ENCODE peak calls at places on chromosomes 16 and 17, in nine cellular contexts. G is posterior cingulate gyrus, M is psoas muscle, V is NCI-H1436 treated with DMSO at 0.1 percent for 48 hours, B is NCI-H748 treated with DMSO at 0.1 percent for 48 hours, J is GM04503, R is NCI-H226, I is left kidney, H is breast epithelium. D is an unnamed sample.

GRCh38 chr17:76336756-76337412 is 16.8 kb downstream of the PRPSAP1 start:
- DNase-seq in V (no peak), J (no peak), M (no peak), B (no peak), I (no peak), R (no peak), H (no peak), G (no peak), D (no peak)

GRCh38 chr17:40063915-40064531 is 1.3 kb downstream of the THRA start:
- DNase-seq in V (no peak), M (no peak), B (peak), H (no peak), G (no peak), I (no peak), R (no peak), J (no peak), D (no peak)

GRCh38 chr17:30290696-30291570 is 811 bp downstream of the BLMH start:
- DNase-seq in H (no peak), V (no peak), I (peak), J (no peak), B (peak), M (peak), R (no peak), G (peak), D (peak)

GRCh38 chr16:2350500-2350899 is 10.0 kb upstream of the ABCA3 start:
- DNase-seq in R (peak), H (no peak), G (no peak), M (no peak), V (no peak), I (no peak), J (no peak), B (no peak), D (no peak)

GRCh38 chr16:84650062-84650991 is 2.0 kb downstream of the KLHL36 start:
- DNase-seq in I (no peak), V (no peak), J (peak), H (no peak), G (no peak), R (no peak), M (no peak), B (no peak), D (no peak)

GRCh38 chr17:75011788-75012319 is 616 bp upstream of the MRPL58 start:
- DNase-seq in V (no peak), J (no peak), B (no peak), R (no peak), M (peak), I (peak), G (peak), H (peak), D (no peak)

GRCh38 chr17:42311240-42312034 is 23.1 kb downstream of the STAT5A start:
- DNase-seq in I (peak), G (peak), B (no peak), R (peak), M (peak), J (peak), H (peak), V (no peak), D (no peak)

GRCh38 chr16:56675685-56676210 is 6.1 kb downstream of the MT1H start:
- DNase-seq in V (no peak), B (no peak), I (peak), R (no peak), H (no peak), G (no peak), M (no peak), J (no peak), D (no peak)

GRCh38 chr17:62668091-62668804 is 40.8 kb downstream of the MRC2 start:
- DNase-seq in B (no peak), J (no peak), M (no peak), G (no peak), H (no peak), I (peak), R (no peak), V (no peak), D (no peak)

GRCh38 chr17:20281860-20282259 is 185.5 kb downstream of the LGALS9B start:
- DNase-seq in I (no peak), J (no peak), V (no peak), B (no peak), M (peak), R (no peak), H (no peak), G (peak), D (no peak)

GRCh38 chr17:34259151-34259550 is 4.1 kb downstream of the CCL2 start:
- DNase-seq in I (no peak), V (no peak), R (peak), M (no peak), B (no peak), H (no peak), G (no peak), J (peak), D (no peak)

GRCh38 chr17:27650836-27651235 is 19.8 kb downstream of the LGALS9 start:
- DNase-seq in B (no peak), V (no peak), I (no peak), G (no peak), H (no peak), M (no peak), R (no peak), J (no peak), D (no peak)

GRCh38 chr16:11254913-11255736 is 879 bp downstream of the SOCS1 start:
- DNase-seq in R (no peak), J (no peak), V (no peak), I (peak), H (peak), G (no peak), B (peak), M (peak), D (no peak)

GRCh38 chr17:33142703-33143299 is 150.3 kb downstream of the ASIC2 start:
- DNase-seq in G (no peak), I (peak), V (no peak), R (peak), J (no peak), M (no peak), H (no peak), B (no peak), D (peak)

GRCh38 chr16:56965149-56965938 is 3.6 kb downstream of the CETP start:
- DNase-seq in H (no peak), J (no peak), V (no peak), M (no peak), R (no peak), I (no peak), B (no peak), G (no peak), D (peak)

GRCh38 chr16:58034128-58034685 is 8.7 kb downstream of the MMP15 start:
- DNase-seq in B (no peak), R (no peak), M (no peak), V (no peak), I (no peak), H (no peak), G (no peak), J (no peak), D (no peak)

GRCh38 chr16:78284957-78285434 is 185.5 kb downstream of the WWOX start:
- DNase-seq in R (no peak), G (no peak), J (no peak), M (no peak), V (no peak), H (no peak), I (no peak), B (no peak), D (no peak)

GRCh38 chr16:54370653-54371052 is 84.1 kb upstream of the IRX3 start:
- DNase-seq in M (peak), I (peak), J (no peak), H (no peak), R (no peak), G (no peak), B (peak), V (no peak), D (no peak)

GRCh38 chr16:82524939-82525338 is 101.8 kb upstream of the CDH13 start:
- DNase-seq in B (peak), G (no peak), V (no peak), I (no peak), M (no peak), R (no peak), H (no peak), J (no peak), D (no peak)

GRCh38 chr17:50149425-50150353 is 788 bp downstream of the PPP1R9B start:
- DNase-seq in I (peak), G (peak), B (peak), M (peak), V (no peak), H (no peak), R (no peak), J (no peak), D (peak)

GRCh38 chr17:50891577-50891989 is 25.4 kb upstream of the TOB1 start:
- DNase-seq in V (no peak), H (no peak), B (no peak), M (no peak), I (no peak), G (no peak), J (no peak), R (no peak), D (no peak)

GRCh38 chr17:2023692-2024571 is 1.2 kb downstream of the RTN4RL1 start:
- DNase-seq in I (peak), H (peak), B (peak), R (peak), G (no peak), M (peak), J (no peak), V (no peak), D (no peak)

GRCh38 chr16:12470311-12471229 is 333.1 kb downstream of the CPPED1 start:
- DNase-seq in B (peak), J (no peak), R (no peak), V (peak), M (peak), I (no peak), H (no peak), G (peak), D (no peak)

GRCh38 chr16:85369741-85370528 is 243.2 kb upstream of the GSE1 start:
- DNase-seq in R (peak), J (no peak), V (no peak), G (peak), H (no peak), I (peak), B (no peak), M (peak), D (peak)

GRCh38 chr17:50199211-50199633 is 2.2 kb downstream of the COL1A1 start:
- DNase-seq in H (no peak), I (no peak), V (no peak), G (no peak), B (no peak), J (no peak), R (no peak), M (no peak), D (no peak)

GRCh38 chr17:74833501-74834361 is 26.0 kb downstream of the GRIN2C start:
- DNase-seq in M (peak), H (no peak), J (peak), I (peak), B (no peak), R (peak), V (no peak), G (no peak), D (peak)

GRCh38 chr17:16027708-16028584 is 28.3 kb downstream of the TTC19 start:
- DNase-seq in G (no peak), V (no peak), H (no peak), B (no peak), M (no peak), I (no peak), R (peak), J (peak), D (peak)

GRCh38 chr17:50556803-50557202 is 3.7 kb upstream of the CACNA1G start:
- DNase-seq in J (no peak), H (no peak), V (no peak), R (no peak), M (no peak), I (no peak), B (no peak), G (no peak), D (no peak)

GRCh38 chr17:35080536-35080935 is 17.0 kb upstream of the RFFL start:
- DNase-seq in G (no peak), V (no peak), M (no peak), B (no peak), R (no peak), I (no peak), J (no peak), H (no peak), D (no peak)

GRCh38 chr17:29291163-29291752 is 2.7 kb downstream of the NUFIP2 start:
- DNase-seq in H (no peak), J (peak), I (peak), G (no peak), M (no peak), B (peak), V (peak), R (peak), D (peak)

GRCh38 chr17:75633484-75634375 is 496 bp downstream of the SMIM5 start:
- DNase-seq in G (peak), H (peak), B (peak), V (peak), M (peak), J (peak), R (peak), I (peak), D (peak)

GRCh38 chr16:21158208-21159110 is at the start of gene LDAF1:
- DNase-seq in M (peak), H (peak), I (peak), B (peak), V (no peak), J (no peak), R (peak), G (peak), D (peak)

GRCh38 chr16:27287051-27287811 is 18.7 kb upstream of the NSMCE1 start:
- DNase-seq in R (peak), V (no peak), J (no peak), I (no peak), H (no peak), M (no peak), G (no peak), B (no peak), D (no peak)

GRCh38 chr17:46943511-46944393 is 20.8 kb downstream of the GOSR2 start:
- DNase-seq in I (peak), B (no peak), H (no peak), M (no peak), J (peak), V (no peak), R (no peak), G (peak), D (peak)

GRCh38 chr16:20910781-20911321 is 10.3 kb downstream of the LYRM1 start:
- DNase-seq in V (no peak), I (peak), H (no peak), G (no peak), R (peak), M (no peak), B (no peak), J (peak), D (peak)